ENCODE peak calls at places on chromosomes 5 and 9, in seven cellular contexts. X is adrenal gland, P is AG10803, H is cardiac muscle cell, J is astrocyte of the spinal cord, K is epithelial cell of proximal tubule, Z is lower leg skin. V is an unnamed sample.

GRCh38 chr9:92738661-92739081 is 26.0 kb downstream of the BICD2 start:
- DNase-seq in X (no peak), P (peak), H (no peak), J (peak), K (no peak), Z (no peak), V (no peak)

GRCh38 chr5:25544652-25545249 is 900.0 kb upstream of the CDH10 start:
- DNase-seq in X (peak), P (no peak), H (peak), J (peak), K (peak), Z (no peak), V (no peak)

GRCh38 chr5:34511915-34512314 is 144.2 kb upstream of the RAI14 start:
- DNase-seq in X (no peak), P (no peak), H (peak), J (no peak), K (no peak), Z (no peak), V (no peak)

GRCh38 chr5:149437369-149438040 is 58.4 kb upstream of the IL17B start:
- DNase-seq in X (no peak), P (no peak), H (no peak), J (no peak), K (no peak), Z (no peak), V (no peak)

GRCh38 chr5:88886252-88886651 is 3.3 kb upstream of the MEF2C start:
- DNase-seq in X (no peak), P (no peak), H (no peak), J (no peak), K (no peak), Z (no peak), V (no peak)

GRCh38 chr5:73447234-73448071 is 1.1 kb downstream of the FOXD1 start:
- DNase-seq in X (no peak), P (peak), H (peak), J (peak), K (no peak), Z (no peak), V (no peak)

GRCh38 chr9:106333487-106333886 is 529.5 kb upstream of the ZNF462 start:
- DNase-seq in X (no peak), P (no peak), H (no peak), J (no peak), K (no peak), Z (no peak), V (no peak)

GRCh38 chr9:16361939-16362338 is 508.5 kb downstream of the BNC2 start:
- DNase-seq in X (no peak), P (no peak), H (no peak), J (no peak), K (no peak), Z (no peak), V (no peak)

GRCh38 chr5:169296456-169297220 is 4.3 kb downstream of the SLIT3 start:
- DNase-seq in X (peak), P (peak), H (no peak), J (peak), K (no peak), Z (no peak), V (peak)

GRCh38 chr9:125977223-125977622 is 230.1 kb downstream of the PBX3 start:
- DNase-seq in X (no peak), P (peak), H (no peak), J (no peak), K (no peak), Z (no peak), V (no peak)

GRCh38 chr5:110269478-110270142 is 456.9 kb downstream of the TMEM232 start:
- DNase-seq in X (no peak), P (peak), H (no peak), J (no peak), K (no peak), Z (no peak), V (no peak)

GRCh38 chr9:12276451-12276850 is 416.7 kb upstream of the TYRP1 start:
- DNase-seq in X (no peak), P (no peak), H (no peak), J (no peak), K (no peak), Z (no peak), V (no peak)

GRCh38 chr5:172740483-172741205 is 30.4 kb downstream of the DUSP1 start:
- DNase-seq in X (peak), P (peak), H (no peak), J (peak), K (peak), Z (peak), V (peak)

GRCh38 chr9:34591091-34591910 is 1.8 kb upstream of the CNTFR start:
- DNase-seq in X (peak), P (peak), H (peak), J (peak), K (no peak), Z (peak), V (no peak)

GRCh38 chr9:101977614-101978210 is 239.3 kb upstream of the GRIN3A start:
- DNase-seq in X (no peak), P (peak), H (peak), J (peak), K (no peak), Z (no peak), V (no peak)

GRCh38 chr9:78030553-78031270 is 899 bp downstream of the GNAQ start:
- DNase-seq in X (peak), P (peak), H (peak), J (no peak), K (no peak), Z (peak), V (no peak)

GRCh38 chr9:34454571-34455065 is 3.8 kb downstream of the FAM219A start:
- DNase-seq in X (peak), P (peak), H (no peak), J (peak), K (no peak), Z (peak), V (no peak)

GRCh38 chr9:127611796-127612790 is at the start of gene STXBP1:
- DNase-seq in X (peak), P (peak), H (peak), J (peak), K (no peak), Z (peak), V (no peak)

GRCh38 chr5:17219006-17219422 is 1.6 kb downstream of the BASP1 start:
- DNase-seq in X (no peak), P (no peak), H (peak), J (peak), K (no peak), Z (no peak), V (no peak)

GRCh38 chr9:109319631-109320233 is 1.1 kb downstream of the EPB41L4B start:
- DNase-seq in X (no peak), P (no peak), H (no peak), J (peak), K (no peak), Z (no peak), V (no peak)

GRCh38 chr9:4111233-4112000 is 188.5 kb downstream of the GLIS3 start:
- DNase-seq in X (no peak), P (peak), H (no peak), J (no peak), K (no peak), Z (no peak), V (no peak)

GRCh38 chr5:154865466-154866184 is 7.2 kb downstream of the CNOT8 start:
- DNase-seq in X (no peak), P (no peak), H (no peak), J (no peak), K (no peak), Z (no peak), V (no peak)

GRCh38 chr9:34644766-34645314 is 1.6 kb upstream of the GALT start:
- DNase-seq in X (no peak), P (peak), H (no peak), J (no peak), K (no peak), Z (no peak), V (no peak)

GRCh38 chr9:36632892-36633291 is 60.2 kb downstream of the MELK start:
- DNase-seq in X (no peak), P (peak), H (peak), J (peak), K (no peak), Z (no peak), V (peak)

GRCh38 chr5:30551614-30552013 is 641.9 kb upstream of the CDH6 start:
- DNase-seq in X (no peak), P (no peak), H (no peak), J (no peak), K (no peak), Z (no peak), V (no peak)

GRCh38 chr5:53942724-53943123 is 367.6 kb downstream of the ARL15 start:
- DNase-seq in X (no peak), P (no peak), H (no peak), J (peak), K (no peak), Z (no peak), V (no peak)

GRCh38 chr9:128006360-128007024 is 25.7 kb upstream of the EEIG1 start:
- DNase-seq in X (no peak), P (no peak), H (no peak), J (no peak), K (no peak), Z (no peak), V (no peak)

GRCh38 chr9:33044677-33045282 is 19.7 kb downstream of the DNAJA1 start:
- DNase-seq in X (no peak), P (peak), H (peak), J (peak), K (no peak), Z (no peak), V (no peak)

GRCh38 chr5:178544166-178544834 is 45.9 kb downstream of the COL23A1 start:
- DNase-seq in X (no peak), P (no peak), H (no peak), J (no peak), K (no peak), Z (no peak), V (no peak)

GRCh38 chr5:176830422-176831025 is 20.2 kb downstream of the UNC5A start:
- DNase-seq in X (no peak), P (no peak), H (no peak), J (no peak), K (no peak), Z (no peak), V (no peak)

DNA sequence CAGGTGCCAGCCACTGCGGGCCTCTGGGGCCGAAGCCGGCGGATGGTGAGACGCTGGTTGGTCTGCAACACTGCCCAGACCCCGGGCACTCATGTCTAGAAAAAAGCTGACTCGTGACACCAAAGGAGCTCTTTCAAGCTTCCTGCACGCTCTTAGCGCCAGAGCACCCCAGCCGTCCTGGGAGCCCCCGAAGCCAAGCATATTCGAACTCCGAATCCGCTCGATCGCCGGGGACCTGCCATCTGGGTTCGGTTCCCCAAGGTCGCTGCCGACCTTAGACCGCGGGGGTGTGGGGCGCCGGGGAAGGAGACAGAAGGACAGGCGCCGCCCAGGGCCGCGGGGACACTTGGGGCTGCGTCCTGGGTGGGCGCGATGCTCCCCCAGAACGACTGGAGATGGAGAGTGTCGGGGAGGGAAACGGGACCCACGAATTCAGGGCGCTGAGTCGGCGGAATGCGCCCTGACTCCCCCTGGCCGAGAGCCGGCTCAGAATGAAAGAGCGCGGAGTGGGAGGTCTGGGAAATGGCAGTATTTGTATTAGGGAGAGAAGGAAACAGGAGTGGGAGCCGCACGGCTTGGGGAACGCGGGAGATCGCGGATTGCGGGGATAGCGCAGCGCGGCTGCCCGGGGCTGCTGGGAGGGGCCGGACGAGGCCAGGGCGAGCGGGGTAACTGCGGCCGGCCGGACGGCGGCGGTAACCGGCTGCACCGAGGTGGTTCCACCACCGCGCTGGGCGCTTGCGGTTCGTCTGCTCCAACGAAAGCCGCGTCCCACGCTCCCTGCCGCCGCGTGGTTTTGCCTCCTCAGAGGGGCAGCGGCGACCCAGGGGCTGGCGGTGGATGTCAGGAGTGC is 20.1 kb upstream of the MARCHF6 start:
- DNase-seq in X (peak), P (no peak), H (peak), J (no peak), K (no peak), Z (no peak), V (no peak)
- TF ChIP-seq CTCF in X (peak), P (no peak), H (no peak), J (peak), K (peak), Z (no peak), V (no peak)

GRCh38 chr9:69134412-69134811 is 39.7 kb upstream of the TJP2 start:
- DNase-seq in X (no peak), P (no peak), H (no peak), J (no peak), K (no peak), Z (peak), V (no peak)

GRCh38 chr9:69136185-69136584 is 37.9 kb upstream of the TJP2 start:
- DNase-seq in X (no peak), P (no peak), H (no peak), J (no peak), K (no peak), Z (no peak), V (no peak)

GRCh38 chr9:69132391-69132790 is 41.7 kb upstream of the TJP2 start:
- DNase-seq in X (no peak), P (no peak), H (no peak), J (no peak), K (no peak), Z (peak), V (no peak)

GRCh38 chr9:69130456-69131441 is 43.3 kb upstream of the TJP2 start:
- DNase-seq in X (peak), P (peak), H (peak), J (peak), K (peak), Z (peak), V (peak)

DNA sequence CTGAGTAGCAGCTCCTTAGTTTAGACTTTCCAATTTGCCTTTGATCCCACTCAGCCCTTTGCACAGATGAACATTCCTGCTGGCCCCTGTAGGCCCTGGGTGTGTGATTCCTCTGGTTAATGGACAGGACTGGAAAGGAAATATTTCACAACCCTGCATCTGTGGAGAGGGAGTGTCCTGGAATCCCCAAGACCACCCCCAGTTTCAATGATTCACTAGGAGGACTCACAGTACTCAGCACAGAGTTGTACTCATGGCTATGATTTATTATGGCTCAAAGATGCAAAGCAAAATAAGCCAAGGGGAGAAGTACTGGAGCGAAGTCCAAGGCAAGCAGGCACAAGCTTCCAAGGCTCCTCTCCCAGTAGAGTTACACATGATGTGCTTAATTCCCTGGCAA is 42.4 kb upstream of the TJP2 start:
- DNase-seq in X (no peak), P (peak), H (no peak), J (peak), K (peak), Z (peak), V (peak)
- H3K4me3 ChIP-seq in X (no peak), P (no peak), H (no peak), J (no peak), K (peak), Z (no peak), V (no peak)

GRCh38 chr5:56817306-56817986 is 2.1 kb downstream of the MAP3K1 start:
- DNase-seq in X (no peak), P (no peak), H (no peak), J (no peak), K (no peak), Z (no peak), V (no peak)

GRCh38 chr5:56816546-56817081 is 1.3 kb downstream of the MAP3K1 start:
- DNase-seq in X (peak), P (peak), H (peak), J (peak), K (no peak), Z (peak), V (no peak)

GRCh38 chr5:56819027-56819881 is 3.9 kb downstream of the MAP3K1 start:
- DNase-seq in X (no peak), P (no peak), H (no peak), J (no peak), K (no peak), Z (no peak), V (no peak)

GRCh38 chr5:56815657-56816545 is 552 bp downstream of the MAP3K1 start:
- DNase-seq in X (peak), P (peak), H (peak), J (no peak), K (no peak), Z (no peak), V (no peak)

GRCh38 chr5:56818409-56819026 is 3.2 kb downstream of the MAP3K1 start:
- DNase-seq in X (no peak), P (no peak), H (no peak), J (peak), K (no peak), Z (no peak), V (no peak)
- TF ChIP-seq CTCF in X (no peak), P (peak), H (peak), J (peak), K (peak), Z (no peak), V (peak)

DNA sequence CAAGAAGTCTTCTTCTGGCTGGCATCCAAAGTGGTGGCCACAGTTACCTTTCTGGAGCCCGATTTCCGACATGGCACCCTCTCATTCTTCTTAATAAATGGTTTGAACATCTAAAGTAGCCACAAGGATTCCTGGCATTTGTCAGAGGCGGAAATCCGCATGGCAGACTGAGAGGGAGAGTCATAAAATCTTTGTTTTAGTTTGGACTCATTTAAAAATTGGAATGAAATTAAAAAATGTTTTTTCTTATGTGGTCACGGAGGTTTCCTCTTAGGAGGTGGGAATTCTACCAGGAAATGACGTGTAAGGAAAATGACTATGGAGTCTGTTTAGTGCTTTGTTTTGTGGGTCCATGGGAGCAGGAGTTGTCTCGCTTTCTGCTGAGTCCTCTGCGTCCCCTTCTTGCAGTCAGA is 133.0 kb upstream of the PTCH1 start:
- DNase-seq in X (no peak), P (peak), H (no peak), J (no peak), K (no peak), Z (no peak), V (no peak)
- H3K4me3 ChIP-seq in X (no peak), P (peak), H (no peak), J (no peak), K (no peak), Z (no peak), V (peak)

DNA sequence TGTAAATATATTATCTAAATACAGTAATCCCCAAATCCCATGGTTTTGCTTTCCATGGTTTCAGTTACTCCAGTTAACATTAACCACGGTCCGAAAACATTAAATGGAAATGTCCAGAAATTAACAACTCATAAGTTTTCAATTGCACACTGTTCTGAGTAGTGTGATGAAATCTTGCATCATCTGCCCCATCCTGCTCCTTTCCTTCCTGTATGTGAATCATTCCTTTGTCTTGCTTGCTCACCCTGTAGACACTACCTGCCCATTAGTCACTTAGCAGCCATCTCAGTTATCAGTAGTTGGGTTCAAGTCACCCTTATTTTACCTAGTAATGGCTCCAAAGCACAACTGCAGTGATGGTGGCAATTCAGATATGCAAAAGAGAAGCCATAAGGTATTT is 1568.5 kb upstream of the WWC1 start:
- DNase-seq in X (no peak), P (peak), H (no peak), J (peak), K (peak), Z (no peak), V (no peak)
- TF ChIP-seq CTCF in X (no peak), P (no peak), H (no peak), J (no peak), K (no peak), Z (no peak), V (no peak)

V was measured in AG09309.